ENCODE peak calls at places on chromosomes 4 and X, in four cellular contexts. One of them, this sample, is unnamed.

GRCh38 chrX:17824980-17825379 is 36.1 kb downstream of the RAI2 start:
- DNase-seq in fibroblast of pulmonary artery: no peak
- DNase-seq in uterus: no peak
- DNase-seq in BJ: no peak
- DNase-seq in this sample: no peak

GRCh38 chrX:154596290-154596929 is 11.5 kb downstream of the CTAG1A start:
- DNase-seq in fibroblast of pulmonary artery: peak
- DNase-seq in uterus: no peak
- DNase-seq in BJ: peak
- DNase-seq in this sample: no peak

GRCh38 chrX:44843318-44843702 is 511 bp upstream of the DUSP21 start:
- DNase-seq in fibroblast of pulmonary artery: no peak
- DNase-seq in uterus: no peak
- DNase-seq in BJ: no peak
- DNase-seq in this sample: no peak

GRCh38 chr4:65943076-65943475 is 272.8 kb upstream of the EPHA5 start:
- DNase-seq in fibroblast of pulmonary artery: peak
- DNase-seq in uterus: no peak
- DNase-seq in BJ: peak
- DNase-seq in this sample: no peak

GRCh38 chr4:76458829-76459228 is 23.8 kb downstream of the SHROOM3 start:
- DNase-seq in fibroblast of pulmonary artery: no peak
- DNase-seq in uterus: no peak
- DNase-seq in BJ: no peak
- DNase-seq in this sample: no peak

GRCh38 chr4:144734522-144734921 is 88.6 kb downstream of the HHIP start:
- DNase-seq in fibroblast of pulmonary artery: peak
- DNase-seq in uterus: no peak
- DNase-seq in BJ: peak
- DNase-seq in this sample: no peak

GRCh38 chr4:91064157-91064853 is 937.1 kb downstream of the CCSER1 start:
- DNase-seq in fibroblast of pulmonary artery: peak
- DNase-seq in uterus: no peak
- DNase-seq in BJ: no peak
- DNase-seq in this sample: no peak

GRCh38 chr4:40976343-40976742 is 226.6 kb downstream of the NSUN7 start:
- DNase-seq in fibroblast of pulmonary artery: peak
- DNase-seq in uterus: no peak
- DNase-seq in BJ: no peak
- DNase-seq in this sample: no peak

GRCh38 chr4:66294626-66295025 is 624.3 kb upstream of the EPHA5 start:
- DNase-seq in fibroblast of pulmonary artery: peak
- DNase-seq in uterus: no peak
- DNase-seq in BJ: no peak
- DNase-seq in this sample: no peak

GRCh38 chrX:137313627-137314026 is 252.3 kb upstream of the ZIC3 start:
- DNase-seq in fibroblast of pulmonary artery: no peak
- DNase-seq in uterus: no peak
- DNase-seq in BJ: no peak
- DNase-seq in this sample: no peak

GRCh38 chrX:17160971-17161370 is 214.0 kb upstream of the NHS start:
- DNase-seq in fibroblast of pulmonary artery: no peak
- DNase-seq in uterus: no peak
- DNase-seq in BJ: no peak
- DNase-seq in this sample: no peak

GRCh38 chrX:107715331-107716044 is 60.1 kb downstream of the TSC22D3 start:
- DNase-seq in fibroblast of pulmonary artery: peak
- DNase-seq in uterus: no peak
- DNase-seq in BJ: no peak
- DNase-seq in this sample: no peak

GRCh38 chr4:173357939-173358338 is 12.8 kb upstream of the SAP30 start:
- DNase-seq in fibroblast of pulmonary artery: no peak
- DNase-seq in uterus: no peak
- DNase-seq in BJ: no peak
- DNase-seq in this sample: no peak

GRCh38 chrX:8711401-8711800 is 20.5 kb downstream of the ANOS1 start:
- DNase-seq in fibroblast of pulmonary artery: no peak
- DNase-seq in uterus: no peak
- DNase-seq in BJ: no peak
- DNase-seq in this sample: no peak

GRCh38 chrX:6813836-6814370 is 279.0 kb upstream of the VCX3A start:
- DNase-seq in fibroblast of pulmonary artery: no peak
- DNase-seq in uterus: no peak
- DNase-seq in BJ: no peak
- DNase-seq in this sample: no peak

GRCh38 chrX:16433021-16433420 is 216.9 kb upstream of the S100G start:
- DNase-seq in fibroblast of pulmonary artery: no peak
- DNase-seq in uterus: no peak
- DNase-seq in BJ: no peak
- DNase-seq in this sample: no peak

GRCh38 chr4:16140520-16141249 is 56.9 kb upstream of the PROM1 start:
- DNase-seq in fibroblast of pulmonary artery: peak
- DNase-seq in uterus: no peak
- DNase-seq in BJ: peak
- DNase-seq in this sample: peak

GRCh38 chr4:87679449-87680169 is 29.5 kb downstream of the DMP1 start:
- DNase-seq in fibroblast of pulmonary artery: peak
- DNase-seq in uterus: peak
- DNase-seq in BJ: peak
- DNase-seq in this sample: peak

GRCh38 chrX:56233682-56234081 is 1.5 kb downstream of the KLF8 start:
- DNase-seq in fibroblast of pulmonary artery: peak
- DNase-seq in uterus: peak
- DNase-seq in BJ: peak
- DNase-seq in this sample: peak
- TF ChIP-seq CTCF in fibroblast of pulmonary artery: no peak
- TF ChIP-seq CTCF in uterus: no peak
- TF ChIP-seq CTCF in BJ: peak
- TF ChIP-seq CTCF in this sample: no peak

GRCh38 chr4:73735231-73735630 is 5.1 kb upstream of the CXCL8 start:
- DNase-seq in fibroblast of pulmonary artery: peak
- DNase-seq in uterus: no peak
- DNase-seq in BJ: no peak
- DNase-seq in this sample: no peak

GRCh38 chr4:73743825-73744602 is 3.6 kb downstream of the CXCL8 start:
- DNase-seq in fibroblast of pulmonary artery: peak
- DNase-seq in uterus: no peak
- DNase-seq in BJ: no peak
- DNase-seq in this sample: no peak

GRCh38 chr4:73742776-73743175 is 2.4 kb downstream of the CXCL8 start:
- DNase-seq in fibroblast of pulmonary artery: no peak
- DNase-seq in uterus: no peak
- DNase-seq in BJ: no peak
- DNase-seq in this sample: no peak

GRCh38 chr4:73741140-73741749 is 876 bp downstream of the CXCL8 start:
- DNase-seq in fibroblast of pulmonary artery: no peak
- DNase-seq in uterus: no peak
- DNase-seq in BJ: no peak
- DNase-seq in this sample: no peak

DNA sequence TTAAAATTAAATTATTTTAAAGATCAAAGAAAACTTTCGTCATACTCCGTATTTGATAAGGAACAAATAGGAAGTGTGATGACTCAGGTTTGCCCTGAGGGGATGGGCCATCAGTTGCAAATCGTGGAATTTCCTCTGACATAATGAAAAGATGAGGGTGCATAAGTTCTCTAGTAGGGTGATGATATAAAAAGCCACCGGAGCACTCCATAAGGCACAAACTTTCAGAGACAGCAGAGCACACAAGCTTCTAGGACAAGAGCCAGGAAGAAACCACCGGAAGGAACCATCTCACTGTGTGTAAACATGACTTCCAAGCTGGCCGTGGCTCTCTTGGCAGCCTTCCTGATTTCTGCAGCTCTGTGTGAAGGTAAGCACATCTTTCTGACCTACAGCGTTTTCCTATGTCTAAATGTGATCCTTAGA is at the start of gene CXCL8:
- DNase-seq in fibroblast of pulmonary artery: peak
- DNase-seq in uterus: no peak
- DNase-seq in BJ: no peak
- DNase-seq in this sample: no peak
- H3K4me3 ChIP-seq in fibroblast of pulmonary artery: peak
- H3K4me3 ChIP-seq in uterus: no peak
- H3K4me3 ChIP-seq in BJ: no peak
- H3K4me3 ChIP-seq in this sample: no peak

DNA sequence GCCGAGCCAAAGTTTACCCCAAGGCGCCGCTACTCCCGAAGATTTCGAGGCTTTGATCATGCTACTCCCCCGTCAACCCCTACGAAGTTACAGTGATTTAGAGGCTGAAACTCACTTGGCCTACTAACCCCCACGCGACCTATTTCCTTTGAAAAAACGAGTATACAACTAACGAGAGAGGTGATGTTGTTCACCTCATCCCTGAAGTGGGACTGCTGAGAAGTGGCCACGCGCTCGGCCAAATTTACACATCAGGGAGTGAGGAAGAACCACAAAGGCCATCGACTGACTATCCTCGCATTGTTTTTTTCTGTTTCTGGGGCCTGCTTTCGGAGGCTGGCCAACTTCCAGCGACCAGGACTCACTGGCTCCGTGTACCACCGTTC is 37.7 kb downstream of the PGRMC1 start:
- DNase-seq in fibroblast of pulmonary artery: no peak
- DNase-seq in uterus: no peak
- DNase-seq in BJ: no peak
- DNase-seq in this sample: no peak
- TF ChIP-seq CTCF in fibroblast of pulmonary artery: no peak
- TF ChIP-seq CTCF in uterus: no peak
- TF ChIP-seq CTCF in BJ: no peak
- TF ChIP-seq CTCF in this sample: no peak

GRCh38 chr4:19842471-19842870 is 409.2 kb upstream of the SLIT2 start:
- DNase-seq in fibroblast of pulmonary artery: no peak
- DNase-seq in uterus: no peak
- DNase-seq in BJ: no peak
- DNase-seq in this sample: no peak
- H3K4me3 ChIP-seq in fibroblast of pulmonary artery: no peak
- H3K4me3 ChIP-seq in uterus: no peak
- H3K4me3 ChIP-seq in BJ: no peak
- H3K4me3 ChIP-seq in this sample: no peak

GRCh38 chrX:23435575-23435974 is 100.9 kb downstream of the PTCHD1 start:
- DNase-seq in fibroblast of pulmonary artery: no peak
- DNase-seq in uterus: no peak
- DNase-seq in BJ: no peak
- DNase-seq in this sample: no peak
- TF ChIP-seq CTCF in fibroblast of pulmonary artery: no peak
- TF ChIP-seq CTCF in uterus: no peak
- TF ChIP-seq CTCF in BJ: no peak
- TF ChIP-seq CTCF in this sample: no peak

DNA sequence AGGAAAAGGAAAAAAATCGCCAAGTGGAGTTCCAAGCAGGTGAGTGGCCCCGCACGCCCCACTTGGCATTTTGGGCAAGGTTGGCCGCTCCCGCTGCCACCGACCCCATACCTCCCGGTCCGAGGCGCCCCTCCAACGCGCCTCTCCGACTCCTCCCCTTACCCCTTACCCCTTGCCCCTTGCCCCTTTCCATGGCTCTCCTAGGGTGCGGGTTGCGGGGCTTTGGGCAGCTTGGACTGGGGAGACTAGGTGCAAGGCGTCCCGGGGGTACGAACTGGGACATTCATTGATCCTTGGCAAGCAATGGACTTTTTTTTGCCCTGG is 698 bp downstream of the SLC16A2 start:
- DNase-seq in fibroblast of pulmonary artery: no peak
- DNase-seq in uterus: peak
- DNase-seq in BJ: no peak
- DNase-seq in this sample: no peak
- H3K4me3 ChIP-seq in fibroblast of pulmonary artery: peak
- H3K4me3 ChIP-seq in uterus: peak
- H3K4me3 ChIP-seq in BJ: peak
- H3K4me3 ChIP-seq in this sample: peak

DNA sequence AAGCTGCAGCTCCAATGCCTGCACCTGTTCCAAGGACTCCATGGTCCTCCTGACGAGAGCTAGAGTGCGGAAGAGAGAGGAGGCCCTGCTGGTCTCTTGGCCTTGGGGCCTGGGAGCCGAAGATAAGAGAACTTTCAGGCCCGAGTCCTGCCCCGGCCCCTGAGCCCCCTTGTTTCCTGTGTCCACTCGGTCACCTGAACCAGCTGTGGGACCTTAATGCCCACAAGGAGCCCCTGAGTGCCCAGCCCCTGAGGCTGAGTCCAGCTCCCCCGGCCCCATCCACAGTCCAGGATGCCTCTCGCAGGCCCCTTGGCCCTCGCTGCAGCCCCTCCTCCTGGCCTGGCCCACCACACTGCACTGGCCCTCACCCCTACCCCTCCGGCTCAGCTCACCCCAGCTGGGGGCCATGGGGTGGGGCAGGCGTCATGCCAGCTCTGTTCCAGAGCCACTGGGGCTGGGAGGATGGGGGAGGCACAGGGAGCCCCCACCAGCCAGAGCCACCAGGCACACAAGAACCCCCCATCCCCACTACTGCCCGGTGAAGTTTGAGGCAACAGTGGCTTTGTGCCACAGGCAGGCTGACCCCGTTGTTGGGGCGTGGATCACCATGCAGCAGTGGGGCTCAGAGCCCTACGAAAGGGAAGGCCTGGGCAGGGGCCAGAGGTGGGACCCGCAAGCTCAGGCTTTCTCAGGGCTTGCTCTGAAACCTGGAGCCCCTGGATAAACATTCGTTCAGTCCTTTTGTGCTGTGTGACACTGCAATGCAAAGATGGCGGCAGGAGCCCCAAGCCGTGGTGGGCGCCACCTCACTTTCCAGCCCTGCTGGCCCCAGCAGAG is 14.1 kb downstream of the NAT8L start:
- DNase-seq in fibroblast of pulmonary artery: no peak
- DNase-seq in uterus: no peak
- DNase-seq in BJ: no peak
- DNase-seq in this sample: no peak
- TF ChIP-seq CTCF in fibroblast of pulmonary artery: no peak
- TF ChIP-seq CTCF in uterus: no peak
- TF ChIP-seq CTCF in BJ: no peak
- TF ChIP-seq CTCF in this sample: no peak

DNA sequence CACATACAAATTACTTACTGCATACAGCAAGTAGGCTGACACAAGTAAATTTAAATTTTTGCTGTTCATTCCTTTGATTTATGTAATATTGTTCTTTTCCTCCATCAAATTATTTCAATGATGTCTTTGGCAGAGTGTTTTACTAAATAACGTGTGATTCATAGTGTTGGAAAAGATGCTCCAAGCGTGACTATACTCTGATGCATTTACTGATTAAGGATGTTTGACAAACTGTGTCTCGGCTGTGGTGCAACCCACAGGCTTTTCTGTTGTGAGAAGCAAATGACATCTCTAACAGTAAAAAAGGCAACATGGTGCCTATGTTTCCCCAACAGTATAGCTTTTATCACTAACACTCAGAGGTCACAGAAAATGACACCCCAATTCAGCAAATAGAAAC is 540.9 kb downstream of the PPP4R3C start:
- DNase-seq in fibroblast of pulmonary artery: peak
- DNase-seq in uterus: no peak
- DNase-seq in BJ: no peak
- DNase-seq in this sample: no peak
- H3K4me3 ChIP-seq in fibroblast of pulmonary artery: no peak
- H3K4me3 ChIP-seq in uterus: no peak
- H3K4me3 ChIP-seq in BJ: no peak
- H3K4me3 ChIP-seq in this sample: no peak